ENCODE peak calls at places on chromosomes 12 and 14, in five cellular contexts. S, J, Z, O and P are unnamed samples.

GRCh38 chr14:55333785-55334485 is 62.7 kb downstream of the FBXO34 start:
- DNase-seq in S (peak; percentile 32), J (no peak), Z (no peak), O (no peak), P (no peak)

GRCh38 chr12:51082561-51083139 is 746 bp downstream of the CSRNP2 start:
- DNase-seq in S (no peak), J (no peak), Z (peak; percentile 42), O (no peak), P (peak; percentile 47)

GRCh38 chr14:40870252-40870651 is 736.4 kb upstream of the LRFN5 start:
- DNase-seq in S (no peak), J (no peak), Z (no peak), O (no peak), P (no peak)

GRCh38 chr12:96247567-96247962 is 53.4 kb downstream of the ELK3 start:
- DNase-seq in S (no peak), J (no peak), Z (no peak), O (no peak), P (no peak)

GRCh38 chr12:68451261-68452091 is 119.3 kb upstream of the MDM1 start:
- DNase-seq in S (peak; percentile 13), J (no peak), Z (peak; percentile 85), O (no peak), P (peak; percentile 99)

GRCh38 chr12:132329036-132329738 is at the start of gene GALNT9:
- DNase-seq in S (peak; percentile 59), J (peak; percentile 30), Z (peak; percentile 26), O (no peak), P (no peak)

GRCh38 chr12:49138587-49138986 is 7.4 kb upstream of the TUBA1B start:
- DNase-seq in S (no peak), J (no peak), Z (no peak), O (no peak), P (no peak)

GRCh38 chr12:59365133-59365532 is 230.7 kb upstream of the SLC16A7 start:
- DNase-seq in S (no peak), J (no peak), Z (no peak), O (no peak), P (no peak)

GRCh38 chr14:100669468-100669867 is 57.2 kb upstream of the DLK1 start:
- DNase-seq in S (peak; percentile 22), J (no peak), Z (no peak), O (no peak), P (no peak)

GRCh38 chr12:93766802-93767523 is 89.8 kb downstream of the CRADD start:
- DNase-seq in S (peak; percentile 37), J (no peak), Z (peak; percentile 85), O (no peak), P (peak; percentile 88)

GRCh38 chr14:90444077-90444696 is 47.4 kb downstream of the CALM1 start:
- DNase-seq in S (peak; percentile 85), J (no peak), Z (peak; percentile 18), O (peak; percentile 89), P (no peak)

GRCh38 chr12:65781681-65782269 is 42.5 kb upstream of the HMGA2 start:
- DNase-seq in S (no peak), J (no peak), Z (no peak), O (no peak), P (no peak)

GRCh38 chr12:108525681-108526080 is 10.6 kb downstream of the FICD start:
- DNase-seq in S (no peak), J (no peak), Z (no peak), O (no peak), P (no peak)

GRCh38 chr12:83156800-83157199 is 470.1 kb downstream of the TMTC2 start:
- DNase-seq in S (no peak), J (no peak), Z (no peak), O (no peak), P (no peak)

GRCh38 chr14:75155159-75155558 is 21.3 kb downstream of the TMED10 start:
- DNase-seq in S (no peak), J (no peak), Z (no peak), O (no peak), P (no peak)

GRCh38 chr14:65101631-65102440 is 481 bp downstream of the MAX start:
- DNase-seq in S (peak; percentile 49), J (peak; percentile 4), Z (no peak), O (peak; percentile 58), P (no peak)

GRCh38 chr14:50530358-50530757 is 2.0 kb downstream of the MAP4K5 start:
- DNase-seq in S (no peak), J (no peak), Z (peak; percentile 35), O (no peak), P (peak; percentile 49)

DNA sequence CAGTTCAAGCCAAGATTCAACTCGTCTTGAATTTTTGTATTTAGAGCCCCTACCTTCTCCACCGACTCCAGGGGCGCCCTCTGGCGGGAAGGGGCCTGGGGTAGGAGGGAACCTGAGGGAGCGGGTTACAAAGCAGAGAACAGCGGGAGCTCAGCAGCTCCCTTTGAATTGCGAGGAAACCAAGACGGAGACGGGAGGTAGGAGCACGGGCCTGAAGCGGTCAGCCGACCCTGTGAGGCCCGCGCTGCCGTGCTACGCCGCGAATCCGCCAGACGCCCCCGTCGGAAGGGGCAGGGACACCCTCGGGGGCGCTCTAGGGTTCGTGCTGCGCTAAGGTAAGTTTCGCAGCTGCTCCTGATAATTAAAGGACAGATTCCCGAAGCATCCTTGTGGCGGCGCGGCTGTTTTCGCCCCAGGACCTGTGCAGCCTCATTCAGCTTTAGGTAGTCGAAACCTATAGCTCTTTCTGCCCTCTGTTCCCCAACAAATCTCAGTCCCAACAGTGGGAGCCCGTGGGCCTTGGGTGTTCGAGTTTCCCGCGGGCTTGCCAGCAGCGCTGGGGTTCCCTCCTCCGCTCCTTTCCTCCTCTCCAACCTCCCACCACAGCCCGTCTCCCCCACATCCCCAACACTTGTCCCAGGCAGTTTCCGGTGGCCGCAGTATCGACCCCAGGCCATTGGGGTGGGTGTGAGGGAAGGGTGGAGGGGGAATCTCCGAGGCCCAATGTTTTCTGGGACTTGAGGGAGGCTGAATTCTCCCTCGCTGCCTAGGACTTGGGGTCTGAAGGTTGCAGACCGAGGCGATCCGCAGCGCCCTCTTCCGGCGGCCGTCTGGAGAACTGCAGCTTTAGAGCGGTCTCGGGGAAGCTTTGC is 5.1 kb upstream of the NKX2-1 start:
- DNase-seq in S (peak; percentile 71), J (peak; percentile 72), Z (no peak), O (peak; percentile 79), P (no peak)
- TF ChIP-seq CTCF in S (peak; percentile 58), J (peak; percentile 78), Z (peak; percentile 21), O (peak; percentile 59), P (peak; percentile 21)

GRCh38 chr12:54572881-54573280 is 15.6 kb downstream of the PPP1R1A start:
- DNase-seq in S (no peak), J (no peak), Z (no peak), O (no peak), P (no peak)
- TF ChIP-seq CTCF in S (no peak), J (no peak), Z (no peak), O (no peak), P (no peak)

DNA sequence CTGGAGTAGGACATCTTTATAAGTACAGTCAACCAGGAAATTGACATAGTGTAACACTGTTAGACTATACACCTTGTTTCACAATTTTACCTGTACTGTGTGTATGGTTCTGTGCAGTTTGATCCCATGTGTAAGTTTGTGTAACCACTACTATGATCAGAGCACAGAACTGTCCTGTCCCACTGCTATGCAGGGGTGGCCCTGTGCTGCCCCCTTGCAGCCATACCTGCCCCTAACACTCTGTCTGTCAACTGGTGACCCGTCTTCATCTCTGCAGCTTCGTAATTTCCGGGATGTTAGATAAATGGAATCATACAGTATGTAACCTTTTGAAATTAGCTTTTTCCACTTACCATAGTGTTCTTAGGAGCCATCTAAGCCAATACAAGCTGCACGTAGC is 58.7 kb upstream of the RD3L start:
- DNase-seq in S (no peak), J (no peak), Z (no peak), O (no peak), P (no peak)
- TF ChIP-seq CTCF in S (no peak), J (peak; percentile 39), Z (no peak), O (peak; percentile 19), P (no peak)

DNA sequence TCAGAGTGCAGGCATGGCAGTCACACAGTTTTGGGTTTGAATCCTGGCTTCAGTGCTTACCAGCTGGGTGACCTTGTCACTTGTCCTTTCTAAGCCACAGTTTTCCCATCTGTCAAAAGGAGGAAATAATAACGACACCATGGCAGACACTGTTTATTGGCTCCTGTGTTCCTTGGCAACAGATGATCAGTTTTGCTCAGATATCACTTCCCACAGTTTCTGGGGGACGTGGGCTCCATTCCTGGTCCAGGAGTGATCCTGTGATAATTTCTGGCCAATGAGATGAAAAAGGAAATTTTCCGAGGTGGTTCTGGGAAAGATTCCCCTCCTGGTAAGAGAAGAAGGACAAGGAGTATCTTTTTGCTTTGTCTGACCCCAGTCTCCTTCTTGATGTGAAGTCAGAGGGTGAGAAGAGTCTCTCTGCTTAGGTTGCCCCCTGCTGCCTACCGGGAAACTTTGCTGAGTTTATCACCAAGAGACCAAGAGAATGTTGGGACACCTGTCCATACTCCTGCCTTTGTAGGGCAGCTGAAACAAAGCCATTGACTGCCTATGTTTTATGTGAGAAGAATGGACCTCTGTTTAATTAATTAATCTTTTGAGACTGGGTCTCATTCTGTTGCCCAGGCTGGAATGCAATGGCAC is 178.9 kb upstream of the NRXN3 start:
- DNase-seq in S (no peak), J (no peak), Z (no peak), O (no peak), P (no peak)
- TF ChIP-seq CTCF in S (peak; percentile 6), J (peak; percentile 32), Z (no peak), O (no peak), P (no peak)

DNA sequence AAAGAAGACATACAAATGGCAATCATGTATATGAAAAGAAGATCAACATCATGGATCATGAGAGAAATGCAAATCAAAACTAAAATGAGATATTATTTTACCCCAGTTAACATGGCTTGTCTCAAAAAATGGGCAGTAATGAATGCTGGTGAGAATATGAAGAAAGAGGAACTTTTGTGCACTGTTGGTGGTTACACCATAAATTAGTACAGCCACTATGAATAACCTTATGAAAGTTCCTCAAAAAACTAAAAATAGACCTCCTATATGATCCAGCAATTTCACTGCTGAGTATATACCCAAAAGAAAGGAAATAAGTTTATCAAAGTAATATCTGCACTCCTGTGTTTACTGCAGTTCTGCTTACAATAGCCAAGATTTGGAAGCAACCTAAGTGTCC is 151.7 kb downstream of the PDZRN4 start:
- DNase-seq in S (no peak), J (no peak), Z (no peak), O (no peak), P (no peak)
- TF ChIP-seq CTCF in S (no peak), J (no peak), Z (no peak), O (no peak), P (no peak)

GRCh38 chr12:2733493-2734252 is 61.1 kb upstream of the FKBP4 start:
- DNase-seq in S (no peak), J (no peak), Z (no peak), O (no peak), P (no peak)
- TF ChIP-seq CTCF in S (no peak), J (no peak), Z (no peak), O (no peak), P (no peak)

GRCh38 chr14:105374389-105374788 is 23.9 kb upstream of the TEX22 start:
- DNase-seq in S (no peak), J (no peak), Z (no peak), O (no peak), P (no peak)
- TF ChIP-seq CTCF in S (no peak), J (no peak), Z (no peak), O (no peak), P (no peak)

GRCh38 chr14:52422650-52423356 is 108.7 kb downstream of the PTGER2 start:
- DNase-seq in S (no peak), J (no peak), Z (no peak), O (no peak), P (peak; percentile 36)
- TF ChIP-seq CTCF in S (no peak), J (no peak), Z (no peak), O (no peak), P (no peak)